ENCODE peak calls at places on chromosome 1, in six cellular contexts. V is CD14-positive monocyte, H is OCI-LY7, T is AG04450, D is left kidney, S is esophagus muscularis mucosa. R is an unnamed sample.

GRCh38 chr1:113759341-113760101 is at the start of gene PHTF1:
- DNase-seq in S (peak), T (peak), H (peak), D (peak), V (peak), R (peak)

GRCh38 chr1:228286505-228287417 is 78.9 kb downstream of the OBSCN start:
- DNase-seq in H (no peak), V (peak), D (no peak), T (no peak), S (no peak), R (no peak)

GRCh38 chr1:201702936-201703335 is 126.0 kb upstream of the IPO9 start:
- DNase-seq in V (no peak), S (no peak), T (no peak), D (peak), H (no peak), R (peak)

GRCh38 chr1:59750612-59751395 is 63.9 kb upstream of the HOOK1 start:
- DNase-seq in H (no peak), T (peak), V (no peak), S (peak), D (peak), R (no peak)

GRCh38 chr1:217721692-217722091 is 90.5 kb downstream of the SPATA17 start:
- DNase-seq in H (no peak), S (no peak), T (no peak), V (no peak), D (no peak), R (no peak)

GRCh38 chr1:115365738-115366137 is 27.7 kb upstream of the NGF start:
- DNase-seq in D (no peak), T (no peak), H (no peak), S (no peak), V (no peak), R (no peak)

GRCh38 chr1:120179420-120180348 is 3.4 kb upstream of the SEC22B start:
- DNase-seq in V (no peak), H (no peak), T (peak), S (no peak), D (peak), R (peak)

GRCh38 chr1:151024540-151025146 is 11.7 kb upstream of the BNIPL start:
- DNase-seq in T (no peak), S (peak), V (peak), D (peak), H (peak), R (peak)

GRCh38 chr1:1939296-1940122 is 20.4 kb upstream of the TMEM52 start:
- DNase-seq in T (no peak), S (no peak), H (no peak), D (no peak), V (no peak), R (no peak)

GRCh38 chr1:18109756-18110597 is 2.4 kb downstream of the IGSF21 start:
- DNase-seq in V (no peak), S (no peak), D (peak), H (no peak), T (no peak), R (no peak)

GRCh38 chr1:238409947-238410346 is 519.2 kb upstream of the ZP4 start:
- DNase-seq in D (peak), S (no peak), H (no peak), V (no peak), T (no peak), R (no peak)

GRCh38 chr1:83958704-83959103 is 40.2 kb downstream of the TTLL7 start:
- DNase-seq in V (no peak), H (no peak), S (no peak), T (no peak), D (no peak), R (no peak)

GRCh38 chr1:175015243-175015642 is 8.0 kb downstream of the MRPS14 start:
- DNase-seq in S (no peak), V (no peak), H (no peak), D (no peak), T (no peak), R (no peak)

GRCh38 chr1:3483801-3484444 is 29.5 kb downstream of the ARHGEF16 start:
- DNase-seq in T (no peak), V (no peak), H (peak), S (no peak), D (peak), R (no peak)

GRCh38 chr1:179365342-179366092 is at the start of gene AXDND1:
- DNase-seq in H (peak), V (peak), T (peak), D (peak), S (peak), R (peak)

GRCh38 chr1:113129529-113130185 is 56.7 kb downstream of the LRIG2 start:
- DNase-seq in S (no peak), V (no peak), D (no peak), T (no peak), H (no peak), R (no peak)

GRCh38 chr1:152878042-152878441 is at the start of gene SMCP:
- DNase-seq in S (no peak), H (no peak), T (no peak), V (no peak), D (peak), R (no peak)

GRCh38 chr1:202825748-202826147 is 15.0 kb downstream of the PCAT6 start:
- DNase-seq in T (no peak), H (no peak), V (no peak), D (no peak), S (no peak), R (no peak)

GRCh38 chr1:72280131-72280530 is 2.2 kb downstream of the NEGR1 start:
- DNase-seq in H (no peak), S (no peak), T (no peak), V (no peak), D (no peak), R (no peak)

GRCh38 chr1:35539073-35539823 is 18.0 kb downstream of the KIAA0319L start:
- DNase-seq in H (no peak), V (no peak), T (no peak), S (no peak), D (peak), R (no peak)

GRCh38 chr1:159941867-159942560 is 3.4 kb downstream of the IGSF9 start:
- DNase-seq in V (no peak), D (no peak), H (no peak), S (no peak), T (no peak), R (peak)

GRCh38 chr1:77382361-77382760 is 100.5 kb downstream of the AK5 start:
- DNase-seq in D (no peak), H (no peak), S (no peak), V (no peak), T (no peak), R (no peak)

GRCh38 chr1:240712014-240712731 is 100.2 kb upstream of the GREM2 start:
- DNase-seq in S (no peak), D (peak), H (no peak), V (no peak), T (peak), R (no peak)

GRCh38 chr1:93814059-93814794 is 64.8 kb downstream of the DNTTIP2 start:
- DNase-seq in V (no peak), H (peak), D (peak), T (peak), S (peak), R (peak)

R was measured in COR-L47.